ENCODE peak calls at places on chromosomes 6 and 20, in four cellular contexts. Q is fibroblast of lung; R is heart right ventricle; V is CD8-positive, alpha-beta memory T cell. P is an unnamed sample. For H3K36me3, the result is how much of the 10 kb centered on the place peaks cover.

GRCh38 chr20:47815866-47816265 is 30.6 kb upstream of the SULF2 start:
- DNase-seq in Q (no peak), R (no peak), V (no peak), P (no peak)

GRCh38 chr6:134074151-134074712 is 21.8 kb upstream of the SLC2A12 start:
- DNase-seq in Q (peak), R (no peak), V (no peak), P (no peak)

GRCh38 chr6:1015819-1016218 is 296.1 kb upstream of the FOXQ1 start:
- DNase-seq in Q (no peak), R (no peak), V (no peak), P (no peak)

GRCh38 chr20:16701296-16701695 is 28.5 kb upstream of the SNRPB2 start:
- DNase-seq in Q (no peak), R (no peak), V (peak), P (peak)

GRCh38 chr6:127103482-127103881 is 15.0 kb upstream of the RSPO3 start:
- DNase-seq in Q (peak), R (no peak), V (no peak), P (no peak)

GRCh38 chr6:41039060-41039998 is at the start of gene UNC5CL:
- DNase-seq in Q (no peak), R (no peak), V (peak), P (peak)

GRCh38 chr20:32917191-32917950 is 58.6 kb downstream of the EFCAB8 start:
- DNase-seq in Q (no peak), R (no peak), V (no peak), P (no peak)

GRCh38 chr6:20814494-20814893 is 280.2 kb downstream of the CDKAL1 start:
- DNase-seq in Q (no peak), R (no peak), V (no peak), P (no peak)

GRCh38 chr6:111738156-111738555 is 132.5 kb upstream of the TRAF3IP2 start:
- DNase-seq in Q (no peak), R (no peak), V (no peak), P (no peak)

GRCh38 chr6:98937351-98937750 is 10.4 kb downstream of the FBXL4 start:
- DNase-seq in Q (no peak), R (no peak), V (no peak), P (no peak)

GRCh38 chr6:14721103-14721758 is 524.6 kb upstream of the JARID2 start:
- DNase-seq in Q (peak), R (no peak), V (no peak), P (no peak)

GRCh38 chr6:156612361-156612760 is 164.8 kb upstream of the ARID1B start:
- DNase-seq in Q (no peak), R (no peak), V (no peak), P (no peak)

GRCh38 chr20:50654899-50655298 is 36.4 kb downstream of the RIPOR3 start:
- DNase-seq in Q (peak), R (no peak), V (no peak), P (no peak)

GRCh38 chr6:35492664-35493284 is 4.1 kb downstream of the TEAD3 start:
- DNase-seq in Q (no peak), R (no peak), V (no peak), P (no peak)

GRCh38 chr20:41173161-41173721 is 35.9 kb downstream of the PLCG1 start:
- DNase-seq in Q (peak), R (peak), V (peak), P (peak)

GRCh38 chr20:41173791-41174341 is 36.5 kb downstream of the PLCG1 start:
- DNase-seq in Q (no peak), R (no peak), V (no peak), P (no peak)

GRCh38 chr20:41175201-41175651 is 37.9 kb downstream of the PLCG1 start:
- DNase-seq in Q (no peak), R (no peak), V (no peak), P (no peak)

GRCh38 chr20:41174782-41175181 is 37.4 kb downstream of the PLCG1 start:
- DNase-seq in Q (peak), R (peak), V (no peak), P (peak)

GRCh38 chr20:41174373-41174772 is 37.0 kb downstream of the PLCG1 start:
- DNase-seq in Q (no peak), R (no peak), V (no peak), P (no peak)
- H3K36me3 ChIP-seq in Q (under half), R (half or more), V (half or more), P (half or more)

GRCh38 chr20:44136579-44136978 is 50.4 kb downstream of the JPH2 start:
- DNase-seq in Q (no peak), R (no peak), V (no peak), P (no peak)
- H3K27ac ChIP-seq in Q (no peak), R (peak), V (no peak), P (no peak)

GRCh38 chr20:396619-397431 is 11.3 kb upstream of the RBCK1 start:
- DNase-seq in Q (no peak), R (no peak), V (no peak), P (no peak)
- H3K36me3 ChIP-seq in Q (under half), R (under half), V (under half), P (under half)

GRCh38 chr6:106692112-106692822 is 62.9 kb downstream of the QRSL1 start:
- DNase-seq in Q (peak), R (no peak), V (no peak), P (no peak)
- H3K27ac ChIP-seq in Q (no peak), R (no peak), V (no peak), P (no peak)

DNA sequence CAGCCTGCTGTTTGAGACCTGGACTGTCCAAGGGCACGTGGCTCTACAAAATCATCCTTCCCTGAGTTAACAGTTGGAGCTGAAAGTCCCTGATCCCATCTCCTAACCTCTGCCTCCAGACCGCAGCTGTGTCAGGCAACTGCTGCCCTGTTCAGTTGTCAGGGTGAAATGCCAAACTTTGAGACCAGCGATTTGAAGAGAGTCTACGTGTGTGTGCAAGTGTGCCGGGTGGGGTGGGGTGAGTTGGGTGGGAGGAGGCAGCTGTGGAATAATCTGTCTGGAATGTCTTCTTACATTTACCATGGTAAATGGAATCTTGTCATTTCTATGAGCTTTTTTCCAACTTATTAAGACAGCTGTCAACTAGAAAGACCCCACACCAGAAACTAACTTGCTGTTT is 81.0 kb upstream of the FAM8A1 start:
- DNase-seq in Q (peak), R (no peak), V (no peak), P (no peak)
- H3K36me3 ChIP-seq in Q (under half), R (under half), V (under half), P (under half)

GRCh38 chr6:12030993-12031550 is 19.0 kb downstream of the HIVEP1 start:
- DNase-seq in Q (peak), R (no peak), V (no peak), P (no peak)
- H3K27ac ChIP-seq in Q (no peak), R (no peak), V (no peak), P (no peak)

P was measured in naive thymus-derived CD4-positive, alpha-beta T cell.